ENCODE peak calls at places on chromosomes 11 and 22, in four cellular contexts. T, Y, U and V are unnamed samples.

GRCh38 chr22:19526076-19526701 is 2.0 kb upstream of the CLDN5 start:
- DNase-seq in T (no peak), Y (no peak), U (no peak), V (no peak)

GRCh38 chr11:34160049-34160721 is 54.8 kb downstream of the NAT10 start:
- DNase-seq in T (no peak), Y (no peak), U (no peak), V (no peak)

GRCh38 chr11:115408036-115408911 is 95.9 kb downstream of the CADM1 start:
- DNase-seq in T (no peak), Y (no peak), U (no peak), V (no peak)

GRCh38 chr11:68213135-68213515 is at the start of gene KMT5B:
- DNase-seq in T (peak), Y (no peak), U (no peak), V (no peak)

GRCh38 chr22:39859903-39860588 is 33.5 kb downstream of the ENTHD1 start:
- DNase-seq in T (no peak), Y (no peak), U (peak), V (no peak)

GRCh38 chr22:36332623-36333331 is 55.0 kb downstream of the MYH9 start:
- DNase-seq in T (peak), Y (no peak), U (peak), V (no peak)

GRCh38 chr22:45280995-45281394 is 3.8 kb upstream of the UPK3A start:
- DNase-seq in T (no peak), Y (no peak), U (no peak), V (no peak)

GRCh38 chr11:10459029-10459970 is 4.2 kb downstream of the AMPD3 start:
- DNase-seq in T (no peak), Y (no peak), U (peak), V (peak)

GRCh38 chr11:65786786-65787636 is at the start of gene OVOL1:
- DNase-seq in T (peak), Y (no peak), U (no peak), V (no peak)

GRCh38 chr22:22161924-22162851 is 82.4 kb upstream of the VPREB1 start:
- DNase-seq in T (no peak), Y (no peak), U (peak), V (no peak)

GRCh38 chr22:23683545-23683944 is 7.3 kb upstream of the RGL4 start:
- DNase-seq in T (no peak), Y (no peak), U (no peak), V (no peak)
- TF ChIP-seq CBFB in T (no peak), Y (no peak), U (no peak), V (no peak)

DNA sequence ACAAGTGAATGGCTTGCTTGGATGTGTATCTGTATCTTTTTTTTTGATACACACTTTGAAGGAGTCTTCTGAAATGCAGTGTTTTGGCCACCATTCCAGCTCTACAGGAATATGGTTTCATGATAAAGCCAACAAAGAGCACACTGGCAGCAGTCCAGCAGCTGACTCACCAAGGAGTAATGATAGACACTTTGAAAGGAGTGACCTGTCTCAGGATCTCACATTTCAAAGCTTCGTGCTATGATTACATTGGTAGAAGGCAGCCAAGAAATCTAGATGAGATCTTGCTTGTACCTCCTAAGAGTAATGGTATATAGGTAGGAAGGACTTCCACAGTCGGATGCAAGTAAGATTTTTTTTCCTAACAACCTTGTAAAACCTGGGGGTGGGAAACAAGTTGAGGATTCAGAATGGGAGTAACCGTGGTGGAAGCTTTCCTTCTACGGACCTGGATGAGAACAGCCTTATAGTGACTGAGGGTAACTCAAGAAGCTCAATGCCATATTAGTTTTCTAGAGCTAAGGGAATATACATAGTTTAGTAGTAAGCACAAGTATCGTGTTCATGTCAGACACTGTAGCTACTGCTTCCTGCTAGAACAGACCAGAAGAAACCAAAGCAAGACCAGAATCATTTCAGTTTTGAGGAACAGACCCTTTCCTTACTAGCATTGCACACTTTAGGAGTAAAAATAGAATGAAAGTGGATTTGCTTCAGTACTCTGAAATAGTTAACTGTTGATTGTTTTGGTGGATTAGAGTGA is 25.0 kb downstream of the MTMR3 start:
- DNase-seq in T (no peak), Y (peak), U (no peak), V (peak)
- TF ChIP-seq CBFB in T (no peak), Y (no peak), U (no peak), V (no peak)

GRCh38 chr11:100151944-100152343 is 535.1 kb upstream of the ARHGAP42 start:
- DNase-seq in T (no peak), Y (no peak), U (no peak), V (no peak)
- TF ChIP-seq CBFB in T (no peak), Y (no peak), U (no peak), V (no peak)

GRCh38 chr11:110679323-110679980 is 32.8 kb downstream of the ARHGAP20 start:
- DNase-seq in T (no peak), Y (no peak), U (no peak), V (no peak)
- TF ChIP-seq CBFB in T (no peak), Y (no peak), U (no peak), V (no peak)

GRCh38 chr11:46309669-46310288 is 32.3 kb downstream of the CREB3L1 start:
- DNase-seq in T (no peak), Y (no peak), U (no peak), V (peak)
- TF ChIP-seq CBFB in T (no peak), Y (no peak), U (no peak), V (no peak)

DNA sequence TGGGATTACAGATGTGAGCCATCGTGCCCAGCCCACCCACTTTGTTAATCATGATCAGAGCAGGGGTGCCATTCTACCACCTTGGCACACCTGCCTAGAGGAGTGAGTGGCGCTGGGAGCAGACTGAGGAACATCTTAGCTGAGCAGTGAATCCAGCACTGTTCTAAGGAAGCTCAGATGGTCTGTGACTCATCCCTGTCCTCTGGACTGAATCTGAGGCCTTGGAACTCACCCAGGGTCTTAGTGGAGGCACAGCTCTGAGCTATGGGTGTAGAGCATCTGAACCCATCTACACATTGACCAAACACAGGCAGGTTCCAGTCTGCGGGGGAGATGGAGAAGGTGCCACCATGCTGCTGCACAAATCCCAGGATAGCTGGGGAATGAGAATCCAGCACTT is 14.9 kb downstream of the PGAP2 start:
- DNase-seq in T (no peak), Y (no peak), U (no peak), V (no peak)
- TF ChIP-seq CBFB in T (no peak), Y (no peak), U (no peak), V (no peak)

DNA sequence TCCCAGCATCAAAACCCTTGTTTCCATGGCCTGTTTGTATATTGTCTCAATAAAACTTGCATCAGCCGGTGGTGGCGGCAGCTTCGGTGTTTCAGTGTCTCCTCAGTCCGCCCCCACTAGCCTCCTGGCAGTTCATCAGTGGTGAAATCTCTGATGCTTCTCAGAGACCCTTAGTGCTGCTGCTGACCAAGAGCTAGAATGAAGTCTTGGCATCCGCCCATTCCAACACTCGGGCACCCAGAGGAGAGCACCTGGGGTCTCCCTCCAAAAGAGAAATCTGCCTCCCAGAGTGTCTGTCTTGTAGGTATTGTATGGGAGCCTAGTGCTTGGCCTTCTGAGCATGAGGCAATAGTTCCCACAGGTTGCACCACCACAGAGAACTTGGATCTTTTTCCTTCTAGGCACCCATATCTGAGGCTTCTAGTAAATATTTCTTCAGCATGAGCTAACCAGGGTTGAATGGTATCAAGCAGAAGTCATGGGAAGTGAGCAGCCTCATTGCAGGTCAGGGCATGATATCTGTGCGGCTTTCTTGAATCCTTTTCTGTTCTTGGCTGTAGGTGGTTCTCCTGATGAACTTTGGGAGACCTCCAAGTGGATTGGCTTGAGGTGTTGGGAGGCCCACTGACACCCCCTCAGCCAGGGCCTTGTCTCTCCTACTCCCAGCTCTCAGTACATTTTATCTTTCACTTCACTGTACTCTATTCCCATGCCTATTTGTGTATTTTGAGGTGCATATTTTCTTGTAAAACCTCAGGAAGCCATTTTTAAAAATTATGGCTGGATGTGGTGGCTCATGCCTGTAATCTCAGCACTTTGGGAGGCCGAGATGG is 13.2 kb upstream of the AIFM3 start:
- DNase-seq in T (no peak), Y (peak), U (no peak), V (no peak)
- TF ChIP-seq CBFB in T (no peak), Y (no peak), U (no peak), V (peak)

DNA sequence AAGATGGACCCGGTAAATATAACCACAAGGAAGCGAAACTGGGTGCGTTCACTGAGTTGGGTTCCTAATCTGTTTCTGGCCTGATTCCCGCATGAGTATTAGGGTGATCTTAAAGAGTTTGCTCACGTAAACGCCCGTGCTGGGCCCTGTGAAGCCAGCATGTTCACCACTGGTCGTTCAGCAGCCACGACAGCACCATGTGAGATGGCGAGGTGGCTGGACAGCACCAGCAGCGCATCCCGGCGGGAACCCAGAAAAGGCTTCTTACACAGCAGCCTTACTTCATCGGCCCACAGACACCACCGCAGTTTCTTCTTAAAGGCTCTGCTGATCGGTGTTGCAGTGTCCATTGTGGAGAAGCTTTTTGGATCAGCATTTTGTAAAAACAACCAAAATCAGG is 74.4 kb downstream of the NCAPD3 start:
- DNase-seq in T (no peak), Y (no peak), U (no peak), V (no peak)
- TF ChIP-seq CBFB in T (no peak), Y (no peak), U (no peak), V (no peak)

DNA sequence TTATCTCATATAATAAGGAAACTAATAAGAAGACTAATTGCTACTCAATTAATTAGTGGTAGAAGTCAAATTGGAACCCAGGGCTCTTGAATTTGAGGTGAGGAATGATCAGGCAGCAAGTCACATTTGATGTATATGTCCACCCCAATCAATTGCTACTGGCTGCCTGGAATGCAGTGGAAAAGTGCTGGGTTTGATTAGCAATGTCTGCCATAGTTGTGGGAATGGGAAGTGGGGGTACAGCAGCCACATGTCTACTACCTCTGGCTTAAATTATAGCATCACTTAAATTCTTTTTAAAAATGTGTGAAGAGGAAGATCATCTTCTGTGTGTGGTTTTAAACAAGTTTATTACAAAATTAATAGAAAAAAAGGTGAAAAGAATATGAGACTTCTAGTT is 50.8 kb upstream of the NAV2 start:
- DNase-seq in T (no peak), Y (no peak), U (no peak), V (no peak)
- TF ChIP-seq CBFB in T (no peak), Y (no peak), U (no peak), V (no peak)

GRCh38 chr22:20533879-20534265 is 26.5 kb downstream of the MED15 start:
- DNase-seq in T (no peak), Y (no peak), U (no peak), V (no peak)
- TF ChIP-seq CBFB in T (no peak), Y (no peak), U (no peak), V (no peak)